ENCODE peak calls at places on chromosomes 1 and 21, in six cellular contexts. I is LoVo; H is HuH-7.5; P is BJ; O is effector memory CD8-positive, alpha-beta T cell; W is AG10803. J is an unnamed sample.

GRCh38 chr1:15758537-15758936 is at the start of gene FBLIM1:
- DNase-seq in O (no peak), W (no peak), P (no peak), H (peak), I (no peak), J (no peak)

GRCh38 chr1:27007909-27008582 is 4.6 kb downstream of the TENT5B start:
- DNase-seq in P (no peak), W (peak), I (peak), H (no peak), O (no peak), J (no peak)

GRCh38 chr1:43414634-43415223 is 25.0 kb downstream of the SZT2 start:
- DNase-seq in P (no peak), H (peak), W (peak), I (peak), O (peak), J (peak)

GRCh38 chr1:29513357-29513756 is 277.0 kb downstream of the PTPRU start:
- DNase-seq in O (no peak), H (peak), P (no peak), I (peak), W (peak), J (no peak)

GRCh38 chr1:29851666-29852065 is 615.3 kb downstream of the PTPRU start:
- DNase-seq in I (peak), H (no peak), O (no peak), W (no peak), P (no peak), J (no peak)

GRCh38 chr1:23152966-23153684 is 15.5 kb downstream of the LUZP1 start:
- DNase-seq in H (no peak), O (no peak), W (no peak), I (no peak), P (no peak), J (no peak)

GRCh38 chr21:35962917-35963316 is 97.4 kb downstream of the SETD4 start:
- DNase-seq in P (no peak), O (no peak), I (no peak), H (no peak), W (no peak), J (no peak)

GRCh38 chr1:904271-904950 is 19.3 kb upstream of the SAMD11 start:
- DNase-seq in O (peak), P (no peak), H (peak), W (peak), I (peak), J (peak)

GRCh38 chr1:234541281-234541975 is 62.4 kb upstream of the TARBP1 start:
- DNase-seq in O (no peak), I (no peak), W (peak), H (no peak), P (no peak), J (no peak)

GRCh38 chr1:148353461-148354283 is 129.4 kb downstream of the PPIAL4G start:
- DNase-seq in W (peak), H (no peak), P (no peak), O (no peak), I (no peak), J (no peak)

GRCh38 chr1:162353078-162353477 is 23.6 kb downstream of the SPATA46 start:
- DNase-seq in I (no peak), P (no peak), O (no peak), W (no peak), H (no peak), J (no peak)

GRCh38 chr1:147504801-147505303 is 36.4 kb upstream of the BCL9 start:
- DNase-seq in W (peak), O (no peak), H (peak), I (no peak), P (no peak), J (no peak)

GRCh38 chr1:90144820-90145219 is 149.9 kb downstream of the ZNF326 start:
- DNase-seq in O (no peak), I (no peak), P (no peak), H (no peak), W (no peak), J (no peak)

GRCh38 chr1:8822383-8823294 is 5.2 kb upstream of the RERE start:
- DNase-seq in H (no peak), W (peak), O (no peak), P (peak), I (peak), J (no peak)

GRCh38 chr1:27142464-27142863 is 12.5 kb downstream of the SLC9A1 start:
- DNase-seq in H (no peak), O (no peak), I (no peak), W (no peak), P (no peak), J (no peak)

GRCh38 chr1:30986755-30987154 is 78.2 kb upstream of the SDC3 start:
- DNase-seq in P (no peak), I (no peak), H (no peak), W (peak), O (no peak), J (no peak)

GRCh38 chr1:68442822-68443556 is 6.8 kb downstream of the RPE65 start:
- DNase-seq in H (no peak), W (peak), P (peak), O (no peak), I (peak), J (peak)

GRCh38 chr1:19734056-19734455 is 65.7 kb downstream of the TMCO4 start:
- DNase-seq in I (no peak), O (no peak), H (no peak), W (no peak), P (no peak), J (no peak)

GRCh38 chr1:27481994-27482620 is 7.9 kb downstream of the WASF2 start:
- DNase-seq in P (no peak), I (no peak), H (no peak), W (no peak), O (no peak), J (no peak)

GRCh38 chr1:32341186-32341757 is 5.2 kb upstream of the MARCKSL1 start:
- DNase-seq in O (no peak), H (no peak), W (no peak), P (no peak), I (no peak), J (no peak)

GRCh38 chr1:21342961-21343838 is 52.9 kb upstream of the ECE1 start:
- DNase-seq in P (no peak), H (no peak), W (no peak), O (no peak), I (no peak), J (no peak)

GRCh38 chr21:27045281-27045985 is 78.5 kb upstream of the ADAMTS5 start:
- DNase-seq in I (no peak), P (no peak), H (no peak), O (no peak), W (peak), J (no peak)

GRCh38 chr1:60621524-60621923 is 460.8 kb upstream of the NFIA start:
- DNase-seq in I (no peak), O (no peak), H (no peak), P (no peak), W (no peak), J (no peak)

GRCh38 chr1:41153750-41154274 is 88.3 kb downstream of the SCMH1 start:
- DNase-seq in H (no peak), I (no peak), W (no peak), P (no peak), O (no peak), J (no peak)

GRCh38 chr1:62280150-62280549 is 39.1 kb downstream of the KANK4 start:
- DNase-seq in W (no peak), P (no peak), O (no peak), H (no peak), I (no peak), J (no peak)

GRCh38 chr1:228376262-228376628 is 30.4 kb downstream of the TRIM11 start:
- DNase-seq in P (no peak), O (no peak), I (no peak), H (peak), W (peak), J (no peak)

GRCh38 chr1:9129391-9130041 is 614 bp upstream of the GPR157 start:
- DNase-seq in O (peak), I (peak), P (no peak), H (peak), W (peak), J (peak)

GRCh38 chr1:78114034-78114956 is 68.5 kb downstream of the GIPC2 start:
- DNase-seq in O (peak), H (peak), I (peak), W (peak), P (no peak), J (peak)

GRCh38 chr1:25797939-25798338 is 2.1 kb upstream of the SELENON start:
- DNase-seq in P (no peak), I (no peak), H (peak), W (no peak), O (no peak), J (no peak)

GRCh38 chr1:102100666-102101065 is 103.9 kb upstream of the OLFM3 start:
- DNase-seq in O (no peak), H (no peak), I (no peak), P (no peak), W (no peak), J (no peak)